ENCODE peak calls at places on chromosomes 3 and 15, in four cellular contexts. One of them, this sample, is unnamed.

GRCh38 chr3:151016421-151016820 is 43.9 kb upstream of the CLRN1 start:
- DNase-seq in fibroblast of lung: peak
- DNase-seq in midbrain: no peak
- DNase-seq in iPS-NIHi11: no peak
- DNase-seq in this sample: no peak

GRCh38 chr3:169660709-169661566 is 2.6 kb downstream of the MECOM start:
- DNase-seq in fibroblast of lung: peak
- DNase-seq in midbrain: no peak
- DNase-seq in iPS-NIHi11: no peak
- DNase-seq in this sample: peak

GRCh38 chr3:10561942-10562565 is 56.7 kb upstream of the ATP2B2 start:
- DNase-seq in fibroblast of lung: no peak
- DNase-seq in midbrain: no peak
- DNase-seq in iPS-NIHi11: no peak
- DNase-seq in this sample: no peak

GRCh38 chr3:30630238-30631030 is 24.0 kb downstream of the TGFBR2 start:
- DNase-seq in fibroblast of lung: no peak
- DNase-seq in midbrain: no peak
- DNase-seq in iPS-NIHi11: no peak
- DNase-seq in this sample: peak

GRCh38 chr3:196640501-196640968 is 1.0 kb downstream of the NRROS start:
- DNase-seq in fibroblast of lung: no peak
- DNase-seq in midbrain: no peak
- DNase-seq in iPS-NIHi11: no peak
- DNase-seq in this sample: no peak

GRCh38 chr3:135992072-135992471 is 26.5 kb downstream of the PPP2R3A start:
- DNase-seq in fibroblast of lung: peak
- DNase-seq in midbrain: no peak
- DNase-seq in iPS-NIHi11: no peak
- DNase-seq in this sample: no peak

GRCh38 chr3:129399895-129400357 is 28.5 kb downstream of the EFCAB12 start:
- DNase-seq in fibroblast of lung: no peak
- DNase-seq in midbrain: no peak
- DNase-seq in iPS-NIHi11: no peak
- DNase-seq in this sample: no peak

GRCh38 chr15:69036856-69037255 is 22.4 kb downstream of the NOX5 start:
- DNase-seq in fibroblast of lung: no peak
- DNase-seq in midbrain: no peak
- DNase-seq in iPS-NIHi11: no peak
- DNase-seq in this sample: no peak

GRCh38 chr15:69713726-69714559 is 261.3 kb downstream of the RPLP1 start:
- DNase-seq in fibroblast of lung: no peak
- DNase-seq in midbrain: no peak
- DNase-seq in iPS-NIHi11: no peak
- DNase-seq in this sample: no peak

GRCh38 chr3:100254168-100254777 is 6.5 kb upstream of the TBC1D23 start:
- DNase-seq in fibroblast of lung: peak
- DNase-seq in midbrain: peak
- DNase-seq in iPS-NIHi11: peak
- DNase-seq in this sample: peak